ENCODE peak calls at places on chromosomes 5 and 9, in five cellular contexts. T is activated CD4-positive, alpha-beta T cell treated with anti-CD3 and anti-CD28 coated beads, Interleukin-2, amount 50 U/mL, for 24 hours; V is foreskin fibroblast; I is H7; P is activated T-cell treated with anti-CD3 and anti-CD28 coated beads for 1 hour. N is an unnamed sample.

GRCh38 chr5:122078116-122078865 is at the start of gene LOX:
- DNase-seq in T (no peak), V (peak), I (peak), P (no peak), N (peak)

GRCh38 chr5:64655596-64655995 is 34.7 kb upstream of the SHISAL2B start:
- DNase-seq in T (no peak), V (no peak), I (no peak), P (no peak), N (no peak)

GRCh38 chr9:137694962-137695875 is 76.4 kb downstream of the EHMT1 start:
- DNase-seq in T (no peak), V (peak), I (peak), P (no peak), N (no peak)

GRCh38 chr5:148962761-148963324 is 100.0 kb downstream of the SH3TC2 start:
- DNase-seq in T (no peak), V (no peak), I (no peak), P (no peak), N (no peak)

GRCh38 chr5:107564896-107565295 is 105.8 kb downstream of the EFNA5 start:
- DNase-seq in T (no peak), V (peak), I (no peak), P (no peak), N (no peak)

GRCh38 chr5:172502969-172503368 is 48.6 kb upstream of the SH3PXD2B start:
- DNase-seq in T (no peak), V (no peak), I (peak), P (no peak), N (no peak)

GRCh38 chr9:75181748-75182147 is 93.4 kb downstream of the OSTF1 start:
- DNase-seq in T (no peak), V (peak), I (no peak), P (no peak), N (no peak)

GRCh38 chr5:82901281-82901888 is 175.8 kb downstream of the TMEM167A start:
- DNase-seq in T (no peak), V (no peak), I (no peak), P (no peak), N (no peak)

GRCh38 chr9:71704806-71705205 is 63.5 kb downstream of the CEMIP2 start:
- DNase-seq in T (no peak), V (no peak), I (no peak), P (no peak), N (no peak)

GRCh38 chr5:112149727-112150126 is 269.4 kb downstream of the EPB41L4A start:
- DNase-seq in T (no peak), V (no peak), I (no peak), P (no peak), N (no peak)

GRCh38 chr9:120909904-120910303 is 16.7 kb downstream of the TRAF1 start:
- DNase-seq in T (peak), V (no peak), I (no peak), P (peak), N (no peak)

GRCh38 chr5:71586052-71586940 is 844 bp upstream of the MCCC2 start:
- DNase-seq in T (no peak), V (peak), I (peak), P (no peak), N (peak)